ENCODE peak calls at places on chromosomes 4 and X, in four cellular contexts. S, Q, D and N are unnamed samples.
A peak's percentile ranks its signal among the peaks of the same experiment; 100 is the strongest.

GRCh38 chr4:125140966-125141495 is 173.7 kb upstream of the FAT4 start:
- DNase-seq in Q (no peak), D (no peak), S (no peak), N (no peak)

GRCh38 chrX:133412665-133413064 is 2.6 kb downstream of the GPC4 start:
- DNase-seq in D (no peak), Q (no peak), S (no peak), N (no peak)

GRCh38 chrX:80816051-80816450 is 6.4 kb upstream of the BRWD3 start:
- DNase-seq in S (no peak), D (no peak), Q (no peak), N (no peak)

GRCh38 chr4:22595684-22596083 is 79.8 kb upstream of the ADGRA3 start:
- DNase-seq in S (no peak), D (no peak), Q (no peak), N (no peak)

GRCh38 chrX:13131511-13132137 is 87.2 kb upstream of the FAM9C start:
- DNase-seq in S (no peak), D (peak; percentile 4), Q (no peak), N (no peak)

GRCh38 chr4:105179539-105180401 is 33.1 kb downstream of the TET2 start:
- DNase-seq in D (peak; percentile 46), Q (no peak), S (no peak), N (no peak)

GRCh38 chr4:8039290-8039689 is 99.6 kb upstream of the AFAP1 start:
- DNase-seq in D (no peak), Q (no peak), S (no peak), N (no peak)

GRCh38 chr4:183321516-183321915 is 710 bp downstream of the CLDN24 start:
- DNase-seq in Q (no peak), D (no peak), S (no peak), N (no peak)

GRCh38 chr4:75916091-75916661 is 13.9 kb upstream of the PPEF2 start:
- DNase-seq in S (peak; percentile 55), D (peak; percentile 25), Q (no peak), N (peak; percentile 44)

GRCh38 chr4:136864580-136865185 is 667.6 kb downstream of the PCDH18 start:
- DNase-seq in D (peak; percentile 32), S (peak; percentile 3), Q (no peak), N (peak; percentile 64)

GRCh38 chr4:112327950-112328349 is 30.8 kb downstream of the ALPK1 start:
- DNase-seq in D (peak; percentile 38), Q (no peak), S (no peak), N (peak; percentile 27)

GRCh38 chr4:99856166-99856565 is 38.1 kb downstream of the LAMTOR3 start:
- DNase-seq in D (no peak), S (no peak), Q (no peak), N (no peak)

GRCh38 chrX:10173331-10173900 is 16.6 kb downstream of the CLCN4 start:
- DNase-seq in Q (peak; percentile 58), S (peak; percentile 64), D (no peak), N (no peak)

GRCh38 chrX:16739574-16739973 is 20.2 kb downstream of the SYAP1 start:
- DNase-seq in D (peak; percentile 69), S (no peak), Q (no peak), N (peak; percentile 21)

GRCh38 chr4:38368612-38369011 is 295.4 kb upstream of the KLF3 start:
- DNase-seq in Q (no peak), D (no peak), S (no peak), N (no peak)

GRCh38 chrX:34880656-34881055 is 61.9 kb upstream of the FAM47B start:
- DNase-seq in S (no peak), D (no peak), Q (no peak), N (no peak)

GRCh38 chrX:44344194-44344593 is 722 bp upstream of the EFHC2 start:
- DNase-seq in D (no peak), S (peak; percentile 76), Q (no peak), N (no peak)

GRCh38 chrX:118823263-118824172 is at the start of gene ZCCHC12:
- DNase-seq in Q (peak; percentile 56), D (peak; percentile 18), S (peak; percentile 83), N (peak; percentile 48)

GRCh38 chr4:82792912-82793649 is 5.5 kb downstream of the SCD5 start:
- DNase-seq in S (no peak), D (no peak), Q (no peak), N (no peak)

GRCh38 chr4:6909113-6909969 is at the start of gene TBC1D14:
- DNase-seq in D (peak; percentile 74), Q (no peak), S (peak; percentile 96), N (peak; percentile 73)

GRCh38 chrX:11427082-11428033 is 134.1 kb downstream of the AMELX start:
- DNase-seq in S (peak; percentile 75), D (no peak), Q (no peak), N (no peak)

GRCh38 chrX:130869239-130869638 is 33.8 kb downstream of the ENOX2 start:
- DNase-seq in Q (no peak), S (no peak), D (no peak), N (no peak)

GRCh38 chr4:168484626-168485025 is 4.3 kb upstream of the DDX60L start:
- DNase-seq in S (no peak), Q (no peak), D (no peak), N (no peak)

GRCh38 chr4:101229116-101229515 is 118.2 kb downstream of the PPP3CA start:
- DNase-seq in Q (no peak), D (no peak), S (no peak), N (no peak)

GRCh38 chrX:6941041-6941440 is 206.5 kb upstream of the STS start:
- DNase-seq in D (no peak), Q (no peak), S (no peak), N (no peak)

GRCh38 chr4:168805341-168805740 is 204.7 kb downstream of the CBR4 start:
- DNase-seq in D (no peak), S (no peak), Q (no peak), N (no peak)

GRCh38 chr4:86891785-86892638 is at the start of gene C4orf36:
- DNase-seq in D (no peak), S (peak; percentile 40), Q (peak; percentile 47), N (peak; percentile 76)

DNA sequence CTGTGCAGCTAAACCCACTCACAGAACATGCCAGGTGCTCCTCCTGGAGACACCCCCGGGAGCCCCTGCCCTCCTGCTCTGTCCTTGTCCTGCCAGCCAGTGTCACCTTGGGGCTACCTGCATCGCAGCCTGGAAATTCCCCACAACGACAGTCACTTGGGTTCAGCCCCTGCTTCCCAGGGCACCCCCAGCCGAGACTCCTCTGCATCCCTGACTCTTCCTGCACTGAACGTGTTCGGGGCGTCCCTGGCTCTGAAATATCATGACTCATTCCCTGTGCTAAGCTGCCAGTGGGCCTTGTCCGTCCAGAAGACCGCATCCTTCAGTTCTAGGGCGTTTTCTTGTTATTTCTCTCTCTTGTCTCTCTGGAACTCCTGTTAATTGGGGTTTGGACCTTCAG is 5.8 kb downstream of the CFAP99 start:
- DNase-seq in Q (no peak), D (no peak), S (no peak), N (no peak)
- H3K4me3 ChIP-seq in Q (no peak overlapping the region), D (no peak overlapping the region), S (no peak overlapping the region), N (no peak overlapping the region)

GRCh38 chrX:37454537-37455285 is 105.5 kb downstream of the PRRG1 start:
- DNase-seq in S (no peak), D (no peak), Q (no peak), N (peak; percentile 6)
- TF ChIP-seq USF2 in S (no peak), D (no peak), Q (no peak), N (no peak)

GRCh38 chr4:174450051-174450450 is 72.2 kb downstream of the HPGD start:
- DNase-seq in S (no peak), Q (no peak), D (no peak), N (no peak)
- TF ChIP-seq PHF8 in S (no peak), Q (no peak), D (no peak), N (no peak)

DNA sequence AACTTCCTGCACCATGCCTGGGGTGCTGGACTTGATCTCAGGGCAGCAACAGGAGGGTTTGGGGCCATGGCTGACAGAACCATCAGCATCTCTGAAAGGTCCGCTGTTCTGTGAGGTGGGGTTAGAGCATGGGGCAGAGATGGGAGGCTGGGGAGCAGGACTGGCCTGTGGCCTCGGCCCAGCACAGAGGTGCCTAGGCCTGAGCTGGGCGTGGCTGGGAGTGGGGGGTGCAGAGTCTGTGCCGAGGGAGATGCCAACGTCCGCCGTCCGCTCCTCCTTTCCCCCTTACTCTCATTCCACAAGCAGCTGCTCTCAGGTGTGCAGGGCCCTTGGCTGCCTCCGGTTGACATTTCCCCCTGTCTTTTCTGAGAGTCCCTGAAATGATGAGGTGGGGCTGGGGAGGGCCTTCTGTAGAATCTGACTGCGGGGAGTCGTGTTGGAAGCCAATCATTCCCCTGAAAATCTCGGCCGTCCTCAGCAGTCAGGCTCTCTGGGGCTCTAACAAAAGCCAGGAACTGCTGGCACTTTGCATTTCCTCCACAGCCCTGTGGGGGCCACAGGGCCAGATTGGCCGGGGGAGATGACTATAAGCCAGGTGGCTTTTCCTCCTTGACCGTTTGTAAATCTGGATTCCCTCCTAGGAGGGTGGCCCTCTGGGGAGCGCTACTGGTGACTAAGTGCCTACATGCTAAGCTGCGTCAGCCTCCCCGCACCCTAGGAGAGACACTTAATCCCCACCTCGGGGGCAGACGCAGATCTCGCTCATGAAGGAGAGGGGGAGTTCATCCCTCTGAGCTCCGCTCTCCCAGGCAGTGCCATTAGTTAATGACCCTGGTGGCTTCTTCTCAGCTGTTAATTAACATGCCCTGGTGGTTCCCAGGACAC is 41.2 kb downstream of the EVC start:
- DNase-seq in D (no peak), S (no peak), Q (peak; percentile 46), N (no peak)
- H3K4me3 ChIP-seq in D (no peak overlapping the region), S (no peak overlapping the region), Q (peak overlapping the region; percentile 12), N (no peak overlapping the region)

GRCh38 chrX:19585370-19586082 is 70.2 kb upstream of the MAP3K15 start:
- DNase-seq in S (no peak), D (no peak), Q (no peak), N (no peak)
- TF ChIP-seq USF2 in S (no peak), D (no peak), Q (no peak), N (no peak)

GRCh38 chrX:154990496-154990895 is 32.0 kb downstream of the F8 start:
- DNase-seq in Q (no peak), D (no peak), S (no peak), N (no peak)

GRCh38 chrX:154987940-154988339 is 34.6 kb downstream of the F8 start:
- DNase-seq in Q (no peak), D (peak; percentile 84), S (no peak), N (no peak)

GRCh38 chrX:154988719-154989118 is 33.8 kb downstream of the F8 start:
- DNase-seq in S (no peak), Q (no peak), D (no peak), N (no peak)

GRCh38 chrX:154991476-154991875 is 31.0 kb downstream of the F8 start:
- DNase-seq in S (no peak), D (no peak), Q (no peak), N (no peak)

DNA sequence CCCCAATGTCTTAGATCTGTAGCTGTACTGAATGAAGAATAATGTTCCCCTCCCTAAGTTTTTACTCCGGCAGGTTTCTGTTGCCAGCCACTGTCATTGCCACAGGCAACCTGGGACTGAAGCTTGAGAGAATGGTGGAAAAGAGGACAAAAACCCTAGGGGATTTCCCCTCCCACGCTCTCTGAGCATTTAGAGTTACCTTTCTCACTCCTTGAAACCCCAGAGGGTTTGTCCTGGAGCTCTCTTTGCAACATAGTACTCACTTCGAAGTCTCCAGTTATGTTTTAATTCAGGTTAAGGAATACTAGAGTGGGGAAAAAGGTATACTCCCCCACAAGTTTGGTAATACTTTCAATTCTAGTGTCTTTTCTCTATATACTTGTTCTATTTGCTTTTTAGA is 31.5 kb downstream of the F8 start:
- DNase-seq in Q (no peak), D (no peak), S (no peak), N (no peak)
- TF ChIP-seq PHF8 in Q (no peak), D (no peak), S (no peak), N (no peak)